ENCODE peak calls at places on chromosomes 13 and 19, in six cellular contexts. C is RWPE1, J is esophagus muscularis mucosa, K is cardiac fibroblast, X is nephron progenitor cell, Q is heart left ventricle. E is an unnamed sample.

GRCh38 chr19:29596080-29596479 is 10.0 kb upstream of the POP4 start:
- DNase-seq in J (no peak), K (no peak), X (peak), Q (no peak), C (no peak), E (no peak)

GRCh38 chr19:13095934-13096890 is 6.4 kb downstream of the LYL1 start:
- DNase-seq in Q (peak), J (no peak), X (peak), C (no peak), K (no peak), E (no peak)

GRCh38 chr19:6648141-6648715 is 21.7 kb downstream of the TNFSF14 start:
- DNase-seq in C (no peak), Q (no peak), K (no peak), J (no peak), X (no peak), E (no peak)

GRCh38 chr13:29754486-29754806 is 96.0 kb downstream of the UBL3 start:
- DNase-seq in C (no peak), J (no peak), Q (no peak), X (no peak), K (peak), E (peak)

GRCh38 chr13:29847501-29847983 is 2.9 kb downstream of the UBL3 start:
- DNase-seq in C (no peak), J (no peak), Q (no peak), X (peak), K (peak), E (peak)

GRCh38 chr19:401836-402535 is 7.0 kb downstream of the C2CD4C start:
- DNase-seq in J (no peak), C (no peak), K (no peak), X (no peak), Q (peak), E (no peak)

GRCh38 chr19:961866-962620 is 22.1 kb upstream of the WDR18 start:
- DNase-seq in X (no peak), Q (no peak), C (no peak), K (peak), J (no peak), E (peak)

GRCh38 chr13:44489751-44490150 is 86.4 kb downstream of the TSC22D1 start:
- DNase-seq in C (no peak), Q (no peak), X (no peak), K (no peak), J (no peak), E (no peak)

GRCh38 chr13:32530841-32531253 is 7.7 kb downstream of the N4BP2L2 start:
- DNase-seq in Q (no peak), K (peak), C (no peak), X (no peak), J (no peak), E (peak)

GRCh38 chr13:49641810-49642291 is 13.5 kb downstream of the ARL11 start:
- DNase-seq in C (peak), J (no peak), X (no peak), Q (no peak), K (peak), E (peak)

GRCh38 chr13:44436589-44437337 is 63.1 kb downstream of the SERP2 start:
- DNase-seq in C (peak), J (peak), K (peak), X (peak), Q (peak), E (peak)

GRCh38 chr13:74259641-74260040 is 125.4 kb upstream of the KLF12 start:
- DNase-seq in C (no peak), K (no peak), J (no peak), Q (no peak), X (no peak), E (no peak)

GRCh38 chr13:89324582-89324981 is 1653.4 kb downstream of the SLITRK5 start:
- DNase-seq in C (no peak), X (no peak), J (no peak), K (no peak), Q (no peak), E (no peak)

GRCh38 chr13:26541041-26541440 is 16.4 kb upstream of the WASF3 start:
- DNase-seq in J (no peak), Q (no peak), K (no peak), X (no peak), C (no peak), E (no peak)

GRCh38 chr19:49447485-49448431 is 3.9 kb downstream of the PIH1D1 start:
- DNase-seq in C (no peak), X (peak), J (no peak), K (no peak), Q (no peak), E (no peak)

GRCh38 chr19:928471-929259 is 2.8 kb downstream of the ARID3A start:
- DNase-seq in Q (no peak), C (no peak), X (no peak), K (no peak), J (no peak), E (peak)

GRCh38 chr19:7694499-7694898 is 7.4 kb downstream of the FCER2 start:
- DNase-seq in K (no peak), J (no peak), Q (no peak), X (no peak), C (no peak), E (no peak)

GRCh38 chr13:66933994-66934393 is 296.1 kb downstream of the PCDH9 start:
- DNase-seq in Q (no peak), C (peak), K (peak), J (no peak), X (no peak), E (peak)

GRCh38 chr13:67996101-67996500 is 766.0 kb upstream of the PCDH9 start:
- DNase-seq in X (no peak), K (no peak), Q (no peak), C (no peak), J (no peak), E (no peak)

GRCh38 chr19:50203281-50204080 is at the start of gene MYH14:
- DNase-seq in X (peak), K (peak), Q (peak), C (peak), J (peak), E (peak)

GRCh38 chr13:110008816-110009215 is 222.4 kb upstream of the IRS2 start:
- DNase-seq in J (no peak), K (no peak), X (no peak), Q (no peak), C (no peak), E (no peak)

GRCh38 chr13:19960673-19961015 is 2.1 kb downstream of the ZMYM2 start:
- DNase-seq in X (no peak), J (no peak), C (no peak), Q (no peak), K (peak), E (no peak)

GRCh38 chr13:95050800-95051620 is 250.2 kb downstream of the ABCC4 start:
- DNase-seq in C (no peak), K (no peak), X (no peak), Q (no peak), J (peak), E (no peak)

GRCh38 chr13:40230833-40231266 is 435.6 kb downstream of the FOXO1 start:
- DNase-seq in K (peak), C (no peak), X (no peak), Q (no peak), J (no peak), E (no peak)

DNA sequence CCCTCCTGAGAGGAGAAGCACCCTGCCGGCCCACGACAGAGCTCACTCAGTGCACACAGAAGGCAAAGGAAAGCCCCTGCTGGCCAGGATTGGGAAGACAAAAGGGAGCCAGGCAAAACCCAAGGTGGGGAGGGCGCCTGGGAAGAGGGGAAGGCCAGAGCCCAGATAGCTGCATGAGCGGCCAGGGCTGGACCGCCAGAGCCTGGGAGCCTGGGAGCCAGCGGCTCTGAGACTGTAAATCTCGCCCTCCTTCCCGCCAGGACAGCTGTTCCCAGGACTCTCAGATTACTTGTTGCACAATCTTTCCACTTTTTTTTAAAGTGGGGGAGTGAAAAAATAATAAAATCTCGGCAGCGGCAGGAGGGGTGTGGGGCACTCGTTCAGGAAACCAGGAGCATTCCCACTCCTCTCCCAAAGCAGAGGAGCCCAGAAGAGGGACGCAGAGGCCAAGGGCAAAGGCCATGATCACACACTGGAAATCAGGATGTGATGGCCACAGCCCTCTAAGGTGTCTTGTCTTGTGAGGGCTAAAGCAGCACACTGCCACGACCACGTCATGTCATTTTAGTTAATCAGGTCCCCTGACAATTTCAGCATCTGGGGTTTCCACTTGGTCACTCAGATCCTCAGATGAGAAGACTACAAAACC is 19.6 kb upstream of the EPHX3 start:
- DNase-seq in Q (peak), K (peak), C (peak), J (peak), X (peak), E (peak)
- TF ChIP-seq CTCF in Q (peak), K (peak), C (no peak), J (no peak), X (peak), E (peak)

DNA sequence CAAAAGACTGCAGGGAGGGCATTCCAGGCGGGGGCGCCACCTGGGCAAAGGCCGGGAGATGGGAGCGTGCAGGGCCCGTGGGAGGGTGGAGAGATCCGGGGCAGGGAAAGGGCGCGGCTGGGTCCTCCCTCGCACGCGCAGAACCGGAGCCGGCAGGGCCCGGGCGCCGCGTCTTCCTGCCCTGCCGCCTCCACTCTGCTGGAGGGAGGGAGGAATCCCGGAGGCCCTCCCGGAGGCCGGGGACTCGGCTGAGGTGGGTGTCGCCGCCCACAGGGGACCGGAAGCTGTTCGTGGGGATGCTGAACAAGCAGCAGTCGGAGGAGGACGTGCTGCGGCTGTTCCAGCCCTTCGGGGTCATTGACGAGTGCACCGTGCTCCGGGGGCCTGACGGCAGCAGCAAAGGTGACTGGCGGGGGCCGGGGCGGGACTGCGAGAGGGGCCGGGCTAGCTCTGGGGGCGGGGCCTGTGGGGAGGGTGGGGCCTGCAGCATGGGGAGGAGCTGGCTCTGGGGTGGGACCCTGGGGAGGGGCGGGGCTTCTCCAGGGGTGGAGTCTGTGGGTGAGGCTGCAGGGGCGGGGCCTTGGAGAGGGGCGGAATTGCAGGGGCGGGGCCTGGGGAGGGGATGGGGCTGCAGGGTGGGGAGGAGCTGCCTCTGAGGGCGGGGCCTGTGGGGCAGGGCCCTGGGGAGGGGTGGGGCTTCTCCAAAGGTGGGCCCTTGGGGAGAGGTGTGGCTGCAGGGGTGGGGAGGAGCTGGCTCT is 51.3 kb downstream of the CELF5 start:
- DNase-seq in J (no peak), Q (peak), C (peak), K (peak), X (peak), E (peak)
- TF ChIP-seq CTCF in J (no peak), Q (no peak), C (peak), K (no peak), X (no peak), E (no peak)

DNA sequence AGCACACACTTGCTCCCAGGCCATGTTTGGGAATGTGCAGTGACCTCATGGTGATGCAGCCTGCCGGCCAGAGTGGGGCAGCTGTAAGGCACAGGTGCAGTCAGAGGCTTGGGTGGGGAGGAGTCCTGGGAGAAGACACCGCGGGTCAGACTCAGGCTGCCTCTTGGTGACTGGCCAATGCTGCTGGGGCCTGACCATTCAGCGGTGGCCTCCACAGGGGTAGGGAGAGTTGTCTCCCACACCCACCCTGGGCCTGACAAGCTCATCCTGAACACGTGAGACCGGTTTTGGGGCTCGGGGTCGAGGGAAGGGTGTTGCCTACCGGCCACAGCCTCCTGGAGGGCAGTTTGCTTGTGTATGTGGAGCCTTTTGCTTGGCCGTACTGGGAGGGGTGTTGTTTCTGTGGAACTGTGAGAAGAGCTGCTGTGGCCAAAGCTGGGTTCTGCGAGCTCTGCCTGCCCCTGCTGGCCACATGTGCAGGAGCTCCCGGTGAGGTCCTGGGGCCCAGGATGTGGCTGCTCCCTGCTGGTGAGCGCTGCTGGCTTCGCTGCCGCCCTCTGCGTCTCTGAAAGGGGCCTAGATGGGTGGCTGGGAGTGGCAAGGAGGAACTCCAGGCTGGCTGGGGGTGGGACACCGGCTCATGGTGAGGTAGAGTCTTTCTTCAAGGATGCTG is 22.1 kb downstream of the UPF1 start:
- DNase-seq in X (no peak), K (no peak), C (no peak), Q (peak), J (no peak), E (no peak)
- TF ChIP-seq CTCF in X (no peak), K (no peak), C (no peak), Q (no peak), J (no peak), E (no peak)

DNA sequence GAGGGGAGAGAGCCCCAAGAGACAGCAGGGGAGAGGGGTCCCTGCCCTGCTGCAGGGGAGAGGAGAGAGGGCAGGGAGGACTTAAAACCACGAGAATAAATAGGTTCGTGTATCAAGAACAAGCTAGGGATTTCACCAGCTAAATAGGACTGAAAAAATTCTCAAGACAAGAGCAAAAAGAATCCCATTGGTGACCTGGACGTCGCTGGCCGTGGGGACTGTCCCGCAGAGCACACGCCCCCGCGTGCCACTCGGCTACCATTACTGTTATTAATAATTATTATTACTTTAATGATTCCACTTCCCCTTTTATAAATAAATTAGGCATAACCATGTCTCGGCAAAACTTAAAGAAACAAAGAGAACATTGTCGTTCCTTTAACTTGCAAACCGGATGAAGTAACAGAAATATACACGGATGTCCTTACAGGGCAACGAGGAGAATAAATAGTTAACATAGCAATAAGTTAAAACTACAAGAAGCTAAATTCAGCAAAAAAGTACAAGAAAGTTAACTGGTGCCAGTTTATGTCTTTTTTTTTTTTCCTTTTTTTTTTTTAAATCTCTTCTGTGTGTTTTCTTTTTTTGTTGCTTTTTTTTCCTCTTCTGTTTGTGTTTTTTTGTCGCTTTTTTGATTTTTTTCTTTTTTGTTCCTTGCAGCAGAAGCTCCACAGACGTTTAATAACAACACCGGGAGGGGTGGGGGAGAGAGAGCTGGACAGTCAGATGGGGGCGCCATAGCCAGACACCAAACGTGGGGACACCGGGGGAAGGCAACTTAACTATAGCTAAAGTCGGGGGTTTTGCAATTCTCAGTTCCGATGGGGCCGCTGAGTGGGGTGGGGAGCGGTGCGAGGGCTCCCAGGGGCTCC is 16.7 kb downstream of the PRKCSH start:
- DNase-seq in X (no peak), J (no peak), C (no peak), Q (no peak), K (no peak), E (no peak)
- TF ChIP-seq CTCF in X (no peak), J (no peak), C (no peak), Q (no peak), K (no peak), E (no peak)

DNA sequence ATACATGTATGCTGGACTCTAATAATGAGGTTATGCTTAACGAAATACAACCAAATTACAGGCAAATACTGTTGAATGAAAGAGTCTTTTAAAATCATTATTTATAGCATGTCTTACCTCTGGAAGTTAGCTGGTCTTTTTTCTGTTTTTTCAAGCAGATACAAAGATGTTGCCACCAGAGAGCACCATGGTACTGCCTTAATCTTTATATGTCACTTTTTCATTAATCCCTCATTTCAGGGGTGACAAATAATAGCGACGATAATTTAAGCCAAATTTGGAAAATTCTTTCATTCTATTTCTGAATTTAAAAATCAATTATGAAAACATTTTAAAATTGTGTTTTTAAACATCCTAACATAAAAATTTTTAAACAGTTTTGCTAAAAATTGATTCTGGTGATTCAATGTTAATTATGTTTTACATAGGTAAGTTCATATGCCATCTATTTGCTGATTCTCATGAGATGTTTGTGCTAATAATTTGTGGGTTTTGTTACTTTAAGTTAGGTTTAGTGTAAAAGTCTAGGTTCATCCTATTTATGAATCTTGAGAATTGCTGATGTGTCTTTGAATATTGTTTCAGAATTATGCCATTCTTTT is 379.3 kb upstream of the SGCG start:
- DNase-seq in K (peak), C (no peak), X (no peak), Q (no peak), J (no peak), E (peak)
- TF ChIP-seq CTCF in K (no peak), C (no peak), X (peak), Q (peak), J (peak), E (peak)

GRCh38 chr13:83211301-83211700 is 671.0 kb downstream of the SLITRK1 start:
- DNase-seq in X (no peak), Q (no peak), C (no peak), J (no peak), K (peak), E (peak)
- TF ChIP-seq CTCF in X (no peak), Q (no peak), C (no peak), J (no peak), K (no peak), E (no peak)

GRCh38 chr19:43651758-43652545 is 12.3 kb upstream of the CADM4 start:
- DNase-seq in Q (no peak), K (peak), X (peak), J (no peak), C (peak), E (peak)

GRCh38 chr19:43649514-43649913 is 9.9 kb upstream of the CADM4 start:
- DNase-seq in Q (no peak), X (no peak), C (no peak), J (no peak), K (no peak), E (no peak)

GRCh38 chr19:43656436-43656835 is 13.5 kb downstream of the PLAUR start:
- DNase-seq in X (no peak), J (no peak), Q (no peak), C (no peak), K (no peak), E (no peak)

GRCh38 chr19:43648633-43649032 is 9.0 kb upstream of the CADM4 start:
- DNase-seq in J (no peak), C (no peak), Q (no peak), X (no peak), K (no peak), E (no peak)

DNA sequence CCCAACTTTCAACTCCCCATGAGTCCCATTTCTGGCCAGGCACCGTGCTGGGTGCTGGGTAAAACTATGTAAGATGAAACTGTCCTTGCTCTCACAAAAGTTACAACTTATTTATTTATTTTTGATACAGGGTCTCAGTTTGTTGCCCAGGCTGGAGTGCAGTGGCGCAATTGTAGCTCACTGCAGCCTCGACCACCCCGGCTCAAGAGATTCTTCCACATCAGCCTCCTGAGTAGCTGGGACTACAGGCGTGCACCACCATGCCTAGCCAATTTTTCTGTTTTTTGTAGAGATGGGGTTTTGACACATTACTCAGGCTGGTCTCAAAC is 12.9 kb upstream of the CADM4 start:
- DNase-seq in C (no peak), J (no peak), K (no peak), X (no peak), Q (no peak), E (no peak)
- TF ChIP-seq CTCF in C (peak), J (no peak), K (no peak), X (no peak), Q (no peak), E (no peak)

GRCh38 chr13:23889598-23890224 is 511 bp upstream of the MIPEP start:
- DNase-seq in J (no peak), X (no peak), C (peak), Q (no peak), K (peak), E (peak)
- TF ChIP-seq CTCF in J (no peak), X (no peak), C (peak), Q (no peak), K (no peak), E (no peak)

GRCh38 chr19:11381535-11382369 is 2.4 kb downstream of the EPOR start:
- DNase-seq in X (peak), C (peak), Q (peak), K (peak), J (no peak), E (peak)
- TF ChIP-seq CTCF in X (no peak), C (no peak), Q (no peak), K (peak), J (no peak), E (peak)